ENCODE peak calls at places on chromosomes 1 and 21, in nine cellular contexts. F, M, D, K, N, B, W, P and Y are unnamed samples.

GRCh38 chr1:1781526-1781903 is 3.2 kb upstream of the NADK start:
- DNase-seq in F (no peak), M (no peak), D (no peak), K (no peak), N (no peak), B (no peak), W (no peak), P (no peak), Y (no peak)

GRCh38 chr1:27804791-27805190 is 25.8 kb upstream of the PPP1R8 start:
- DNase-seq in F (no peak), M (no peak), D (no peak), K (no peak), N (no peak), B (no peak), W (no peak), P (no peak), Y (no peak)

GRCh38 chr1:60169206-60169605 is 95.6 kb upstream of the C1orf87 start:
- DNase-seq in F (no peak), M (no peak), D (no peak), K (no peak), N (no peak), B (no peak), W (no peak), P (no peak), Y (no peak)

GRCh38 chr1:209733409-209734192 is 22.3 kb upstream of the TRAF3IP3 start:
- DNase-seq in F (no peak), M (no peak), D (no peak), K (no peak), N (no peak), B (no peak), W (no peak), P (no peak), Y (no peak)

GRCh38 chr21:26207021-26207420 is 36.5 kb upstream of the APP start:
- DNase-seq in F (no peak), M (no peak), D (no peak), K (no peak), N (no peak), B (no peak), W (no peak), P (no peak), Y (no peak)

GRCh38 chr1:9280015-9280860 is 12.5 kb upstream of the SPSB1 start:
- DNase-seq in F (peak), M (no peak), D (peak), K (peak), N (peak), B (peak), W (peak), P (peak), Y (peak)

GRCh38 chr1:160056648-160057169 is 13.3 kb downstream of the KCNJ10 start:
- DNase-seq in F (no peak), M (no peak), D (no peak), K (no peak), N (no peak), B (no peak), W (no peak), P (no peak), Y (no peak)

GRCh38 chr1:199646761-199647160 is 380.7 kb upstream of the NR5A2 start:
- DNase-seq in F (no peak), M (no peak), D (no peak), K (no peak), N (no peak), B (no peak), W (no peak), P (no peak), Y (peak)

GRCh38 chr1:89942825-89943658 is 51.9 kb upstream of the ZNF326 start:
- DNase-seq in F (peak), M (no peak), D (no peak), K (no peak), N (no peak), B (peak), W (no peak), P (no peak), Y (no peak)

GRCh38 chr1:67564193-67564592 is 120.8 kb upstream of the GADD45A start:
- DNase-seq in F (peak), M (peak), D (peak), K (peak), N (peak), B (no peak), W (no peak), P (peak), Y (no peak)

GRCh38 chr1:232123775-232124659 is 497.4 kb downstream of the DISC1 start:
- DNase-seq in F (no peak), M (no peak), D (no peak), K (no peak), N (no peak), B (no peak), W (no peak), P (peak), Y (no peak)

GRCh38 chr1:200033511-200034261 is 6.2 kb downstream of the NR5A2 start:
- DNase-seq in F (no peak), M (no peak), D (no peak), K (no peak), N (no peak), B (no peak), W (no peak), P (no peak), Y (no peak)

DNA sequence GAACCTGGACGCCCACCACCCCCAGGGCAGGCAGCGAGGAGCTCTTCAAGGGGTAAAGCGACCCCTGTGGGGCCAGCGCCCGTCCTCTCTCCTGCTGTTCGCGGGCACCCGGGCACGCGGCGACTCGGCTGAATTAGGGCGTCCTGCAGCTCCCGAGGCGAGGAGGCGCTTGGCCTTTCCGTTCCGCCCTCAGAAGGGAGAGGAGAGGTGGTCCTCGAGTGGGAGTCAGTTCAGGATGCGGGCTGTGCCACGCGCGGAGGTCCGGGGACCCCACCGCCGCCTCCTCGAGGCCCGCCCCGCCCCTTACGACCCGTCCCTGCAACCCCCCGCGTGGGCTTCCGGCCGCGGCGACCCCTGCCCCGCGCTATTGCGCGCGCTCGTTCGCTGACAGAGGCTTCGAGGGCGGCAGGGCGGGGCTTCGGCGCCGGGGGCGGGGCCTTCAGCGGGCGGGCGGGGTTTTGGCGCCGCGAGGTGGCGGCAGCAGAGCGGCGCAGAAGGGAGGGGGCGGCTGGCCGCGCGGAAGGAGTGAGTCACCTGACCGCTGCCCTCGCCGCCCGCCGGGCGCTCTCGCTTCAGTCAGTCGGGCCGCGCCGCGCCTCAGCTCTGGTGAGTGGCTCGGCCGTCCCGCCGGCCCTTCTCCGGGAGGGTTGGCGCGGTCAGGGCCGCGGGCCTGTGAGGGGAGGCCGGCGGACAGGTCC is at the start of gene BACH1:
- DNase-seq in F (peak), M (peak), D (peak), K (peak), N (peak), B (peak), W (peak), P (peak), Y (peak)
- TF ChIP-seq POLR2A in F (peak), M (peak), D (peak), K (peak), N (no peak), B (peak), W (no peak), P (peak), Y (peak)

GRCh38 chr1:211579434-211580302 is 707 bp upstream of the SLC30A1 start:
- DNase-seq in F (peak), M (no peak), D (peak), K (no peak), N (no peak), B (peak), W (peak), P (no peak), Y (peak)
- TF ChIP-seq POLR2A in F (no peak), M (no peak), D (no peak), K (no peak), N (no peak), B (no peak), W (no peak), P (no peak), Y (peak)

GRCh38 chr1:230866171-230866811 is 2.0 kb downstream of the C1orf198 start:
- DNase-seq in F (no peak), M (no peak), D (no peak), K (no peak), N (no peak), B (no peak), W (no peak), P (peak), Y (no peak)

GRCh38 chr1:230868736-230869385 is 540 bp upstream of the C1orf198 start:
- DNase-seq in F (no peak), M (peak), D (no peak), K (peak), N (no peak), B (peak), W (peak), P (peak), Y (peak)

GRCh38 chr1:230869499-230869898 is 1.2 kb upstream of the C1orf198 start:
- DNase-seq in F (peak), M (no peak), D (no peak), K (no peak), N (no peak), B (no peak), W (no peak), P (no peak), Y (no peak)

GRCh38 chr1:230867119-230867902 is 1.0 kb downstream of the C1orf198 start:
- DNase-seq in F (no peak), M (no peak), D (no peak), K (no peak), N (no peak), B (no peak), W (no peak), P (peak), Y (no peak)

DNA sequence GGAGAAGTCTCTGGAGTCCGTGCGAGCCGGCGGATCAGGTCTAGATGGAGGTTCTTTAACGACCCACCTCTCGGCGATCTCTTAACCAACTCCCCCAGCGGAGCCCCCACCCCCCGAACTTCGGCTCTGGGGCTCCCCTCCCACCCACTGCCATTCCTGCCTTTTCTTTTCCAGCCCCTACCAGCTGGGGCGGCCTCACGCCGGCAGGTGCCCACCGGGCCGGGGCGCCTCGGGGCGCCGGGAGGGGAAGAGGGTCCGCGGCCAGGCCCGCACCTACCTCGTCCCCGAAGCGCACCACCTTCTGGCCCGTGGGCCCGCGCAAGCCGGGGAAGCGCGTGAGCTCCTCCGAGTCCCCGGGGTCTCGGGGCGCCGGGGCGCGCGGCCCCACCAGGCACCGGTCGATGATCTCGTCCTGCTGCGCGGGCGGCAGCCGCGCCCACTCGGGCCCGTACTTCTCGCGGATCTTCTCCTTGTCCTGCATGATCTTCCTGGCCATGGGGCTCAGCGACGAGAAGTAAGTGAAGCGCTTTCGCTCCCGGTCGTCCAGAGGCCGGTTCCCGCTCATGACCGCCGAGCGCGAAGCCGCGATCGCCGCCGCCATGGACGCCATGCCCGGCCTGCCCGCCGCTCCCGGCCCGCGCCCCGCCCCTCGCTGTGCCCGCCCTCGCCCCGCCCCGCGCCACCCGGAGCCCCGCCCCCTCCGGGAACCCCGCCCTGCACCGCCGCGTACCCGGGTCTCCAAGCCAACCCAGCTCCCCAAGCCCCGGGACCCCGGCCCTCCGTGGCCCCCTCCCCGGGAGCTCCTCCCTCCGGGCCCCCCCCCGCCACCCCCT is at the start of gene C1orf198:
- DNase-seq in F (no peak), M (peak), D (peak), K (peak), N (peak), B (peak), W (peak), P (peak), Y (peak)
- TF ChIP-seq POLR2A in F (peak), M (peak), D (peak), K (peak), N (no peak), B (peak), W (no peak), P (peak), Y (peak)

GRCh38 chr1:15885701-15886612 is 38.5 kb downstream of the SPEN start:
- DNase-seq in F (peak), M (peak), D (peak), K (peak), N (peak), B (peak), W (peak), P (peak), Y (peak)
- TF ChIP-seq POLR2A in F (no peak), M (peak), D (peak), K (peak), N (no peak), B (no peak), W (no peak), P (peak), Y (no peak)

GRCh38 chr1:23799570-23800395 is 771 bp downstream of the GALE start:
- DNase-seq in F (peak), M (peak), D (no peak), K (peak), N (peak), B (peak), W (peak), P (peak), Y (peak)
- TF ChIP-seq POLR2A in F (no peak), M (peak), D (peak), K (peak), N (no peak), B (no peak), W (no peak), P (peak), Y (peak)

DNA sequence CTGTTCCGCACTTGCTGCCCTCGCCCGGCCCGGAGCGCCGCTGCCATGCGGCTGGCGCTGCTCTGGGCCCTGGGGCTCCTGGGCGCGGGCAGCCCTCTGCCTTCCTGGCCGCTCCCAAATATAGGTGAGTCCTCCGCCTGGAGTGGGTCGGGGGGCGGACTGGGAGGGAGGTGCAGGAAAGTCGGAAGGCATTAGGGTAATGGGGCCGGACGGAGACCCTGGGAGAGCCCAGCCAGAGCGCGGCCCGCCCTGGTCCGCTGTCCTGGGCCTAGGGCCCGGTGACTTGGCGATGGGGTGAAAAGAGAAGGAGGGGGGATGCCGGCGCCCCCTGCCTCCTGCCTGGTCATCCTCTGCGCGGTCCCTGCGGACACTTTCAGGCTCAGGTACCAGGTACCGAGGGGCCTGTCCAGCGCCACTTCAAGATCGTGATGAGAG is 243 bp downstream of the ADAM15 start:
- DNase-seq in F (no peak), M (no peak), D (no peak), K (no peak), N (no peak), B (no peak), W (no peak), P (no peak), Y (no peak)
- TF ChIP-seq POLR2A in F (peak), M (peak), D (no peak), K (peak), N (no peak), B (no peak), W (no peak), P (peak), Y (no peak)

GRCh38 chr1:23426828-23427227 is 2.3 kb upstream of the TCEA3 start:
- DNase-seq in F (no peak), M (no peak), D (no peak), K (no peak), N (no peak), B (no peak), W (no peak), P (no peak), Y (no peak)

GRCh38 chr1:23423415-23424170 is 955 bp downstream of the TCEA3 start:
- DNase-seq in F (no peak), M (peak), D (no peak), K (peak), N (no peak), B (no peak), W (peak), P (no peak), Y (no peak)

GRCh38 chr1:23422955-23423354 is 1.6 kb downstream of the TCEA3 start:
- DNase-seq in F (no peak), M (no peak), D (no peak), K (no peak), N (no peak), B (no peak), W (no peak), P (no peak), Y (no peak)

GRCh38 chr1:23422313-23422877 is 2.2 kb downstream of the TCEA3 start:
- DNase-seq in F (peak), M (peak), D (peak), K (peak), N (peak), B (peak), W (peak), P (peak), Y (peak)

DNA sequence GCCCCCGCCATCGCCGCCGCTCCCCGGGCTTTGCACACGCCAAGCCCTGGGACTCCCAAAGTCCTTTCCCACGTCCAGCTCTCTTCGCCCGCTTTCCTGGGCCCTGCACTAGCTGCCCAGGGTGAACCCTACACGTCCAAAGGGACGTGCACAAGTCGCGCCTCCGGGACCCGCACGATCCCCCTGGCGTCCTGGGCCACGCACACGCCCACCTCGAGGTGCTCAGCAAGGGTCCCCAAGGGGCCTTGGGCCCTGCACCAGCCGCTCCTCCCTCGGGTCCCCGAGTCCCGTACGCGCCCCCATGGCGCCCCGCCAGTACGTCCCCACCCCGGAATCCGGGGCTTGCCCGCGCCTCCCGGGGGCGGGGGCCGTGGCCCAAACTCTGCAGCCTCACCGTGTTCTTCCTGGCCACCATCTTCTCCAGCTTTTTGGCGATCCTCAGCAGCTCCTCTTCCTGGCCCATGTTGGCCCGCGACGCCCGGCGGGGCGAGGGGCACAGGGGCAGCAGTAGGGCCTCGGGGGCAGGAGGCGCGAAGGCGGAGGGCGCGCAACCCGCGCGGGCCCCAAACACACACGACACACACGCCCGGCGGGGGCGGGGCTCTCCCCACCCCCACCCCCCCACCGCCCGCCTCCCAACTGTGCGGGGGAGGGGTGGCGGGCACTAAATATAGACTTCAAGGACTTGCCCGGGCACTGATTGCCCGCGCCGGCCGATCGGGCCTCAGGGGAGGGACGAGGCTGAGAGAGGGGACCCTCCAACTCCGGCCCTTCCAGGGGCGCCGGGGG is at the start of gene TCEA3:
- DNase-seq in F (no peak), M (peak), D (peak), K (peak), N (no peak), B (no peak), W (peak), P (no peak), Y (no peak)
- TF ChIP-seq POLR2A in F (no peak), M (no peak), D (no peak), K (no peak), N (no peak), B (no peak), W (no peak), P (no peak), Y (no peak)

GRCh38 chr1:154624756-154625643 is 17.0 kb upstream of the ADAR start:
- DNase-seq in F (peak), M (no peak), D (no peak), K (no peak), N (no peak), B (no peak), W (no peak), P (no peak), Y (no peak)

GRCh38 chr1:154627247-154628121 is 19.5 kb upstream of the ADAR start:
- DNase-seq in F (peak), M (peak), D (peak), K (peak), N (peak), B (peak), W (peak), P (peak), Y (peak)

GRCh38 chr1:154626456-154627246 is 18.7 kb upstream of the ADAR start:
- DNase-seq in F (no peak), M (no peak), D (no peak), K (no peak), N (no peak), B (no peak), W (no peak), P (no peak), Y (no peak)

GRCh38 chr1:154629160-154630073 is 21.4 kb upstream of the ADAR start:
- DNase-seq in F (peak), M (no peak), D (no peak), K (no peak), N (no peak), B (no peak), W (no peak), P (no peak), Y (no peak)

DNA sequence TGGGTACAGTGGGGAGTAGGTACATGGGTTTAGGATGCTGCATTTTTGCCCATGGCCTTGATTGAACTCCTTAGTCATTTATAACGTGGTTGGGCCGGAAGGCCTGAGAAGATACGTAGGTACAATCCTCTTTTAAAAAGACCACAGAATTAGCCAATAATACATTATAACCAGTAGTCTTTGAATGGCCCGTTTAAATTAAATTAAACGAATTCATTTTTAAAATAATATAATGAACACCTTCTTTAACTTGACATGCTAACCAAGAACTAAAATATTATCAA is 20.1 kb upstream of the ADAR start:
- DNase-seq in F (no peak), M (no peak), D (no peak), K (no peak), N (no peak), B (no peak), W (no peak), P (no peak), Y (no peak)
- TF ChIP-seq POLR2A in F (no peak), M (no peak), D (no peak), K (no peak), N (no peak), B (no peak), W (no peak), P (no peak), Y (no peak)

GRCh38 chr1:112700290-112701226 is 6.4 kb downstream of the RHOC start:
- DNase-seq in F (peak), M (peak), D (peak), K (peak), N (peak), B (peak), W (peak), P (peak), Y (peak)
- TF ChIP-seq POLR2A in F (no peak), M (peak), D (no peak), K (peak), N (no peak), B (no peak), W (no peak), P (peak), Y (no peak)